ENCODE peak calls at places on chromosomes 3 and 15, in six cellular contexts. D, S, Z, Y, B and O are unnamed samples.

GRCh38 chr3:37531071-37531720 is 330.5 kb upstream of the CTDSPL start:
- DNase-seq in D (no peak), S (no peak), Z (no peak), Y (no peak), B (no peak), O (no peak)

GRCh38 chr15:96408591-96409183 is 78.2 kb downstream of the NR2F2 start:
- DNase-seq in D (no peak), S (no peak), Z (no peak), Y (no peak), B (no peak), O (no peak)

GRCh38 chr15:49813615-49814014 is 192.8 kb downstream of the DTWD1 start:
- DNase-seq in D (no peak), S (no peak), Z (no peak), Y (no peak), B (no peak), O (no peak)

GRCh38 chr15:22778796-22779195 is 7.6 kb upstream of the NIPA1 start:
- DNase-seq in D (no peak), S (no peak), Z (no peak), Y (no peak), B (peak), O (no peak)

GRCh38 chr3:184003187-184003967 is 14.3 kb downstream of the ABCC5 start:
- DNase-seq in D (no peak), S (no peak), Z (peak), Y (no peak), B (peak), O (no peak)

GRCh38 chr15:78715439-78715838 is 74.4 kb upstream of the CHRNB4 start:
- DNase-seq in D (no peak), S (no peak), Z (no peak), Y (no peak), B (no peak), O (no peak)

GRCh38 chr3:39138804-39139415 is 14.5 kb downstream of the CSRNP1 start:
- DNase-seq in D (peak), S (no peak), Z (no peak), Y (peak), B (no peak), O (peak)

GRCh38 chr15:99986297-99987118 is 253.3 kb upstream of the LYSMD4 start:
- DNase-seq in D (no peak), S (no peak), Z (no peak), Y (no peak), B (no peak), O (no peak)

GRCh38 chr15:90479656-90480055 is 50.1 kb upstream of the CRTC3 start:
- DNase-seq in D (no peak), S (no peak), Z (no peak), Y (no peak), B (peak), O (no peak)

GRCh38 chr3:42061711-42062408 is 29.3 kb upstream of the TRAK1 start:
- DNase-seq in D (peak), S (no peak), Z (peak), Y (no peak), B (peak), O (peak)

GRCh38 chr3:16069149-16069922 is 105.1 kb upstream of the GALNT15 start:
- DNase-seq in D (no peak), S (no peak), Z (no peak), Y (no peak), B (peak), O (peak)

GRCh38 chr15:62712455-62712839 is 330.1 kb upstream of the TPM1 start:
- DNase-seq in D (no peak), S (no peak), Z (no peak), Y (no peak), B (no peak), O (no peak)

GRCh38 chr3:12186046-12186445 is 27.3 kb upstream of the TIMP4 start:
- DNase-seq in D (no peak), S (no peak), Z (no peak), Y (no peak), B (no peak), O (no peak)

GRCh38 chr3:10365791-10366190 is 44.9 kb upstream of the SEC13 start:
- DNase-seq in D (no peak), S (no peak), Z (no peak), Y (no peak), B (peak), O (no peak)

GRCh38 chr3:155512867-155513261 is 219.4 kb upstream of the STRIT1 start:
- DNase-seq in D (no peak), S (no peak), Z (no peak), Y (no peak), B (no peak), O (no peak)

GRCh38 chr15:90469723-90470122 is 60.0 kb upstream of the CRTC3 start:
- DNase-seq in D (no peak), S (no peak), Z (no peak), Y (no peak), B (no peak), O (no peak)

GRCh38 chr15:74723754-74724334 is 1.5 kb downstream of the CYP1A1 start:
- DNase-seq in D (peak), S (peak), Z (peak), Y (no peak), B (peak), O (peak)

GRCh38 chr3:34106879-34107278 is 308.4 kb downstream of the PDCD6IP start:
- DNase-seq in D (peak), S (no peak), Z (peak), Y (no peak), B (peak), O (peak)

GRCh38 chr3:184321666-184322065 is 7.3 kb downstream of the EIF4G1 start:
- DNase-seq in D (no peak), S (no peak), Z (no peak), Y (no peak), B (no peak), O (no peak)

GRCh38 chr3:157856078-157856939 is 249.9 kb downstream of the SHOX2 start:
- DNase-seq in D (peak), S (peak), Z (no peak), Y (no peak), B (peak), O (peak)